ENCODE peak calls at places on chromosomes 11 and 22, in four cellular contexts. B, K, P and Y are unnamed samples.

GRCh38 chr11:114057147-114057546 is 2.4 kb upstream of the ZBTB16 start:
- DNase-seq in B (no peak), K (no peak), P (no peak), Y (no peak)

GRCh38 chr11:94638278-94638901 is 71.2 kb downstream of the PIWIL4 start:
- DNase-seq in B (no peak), K (no peak), P (peak), Y (no peak)

GRCh38 chr11:86696004-86696403 is 23.6 kb upstream of the ME3 start:
- DNase-seq in B (no peak), K (no peak), P (no peak), Y (peak)

GRCh38 chr22:35649636-35650250 is 1.5 kb downstream of the APOL6 start:
- DNase-seq in B (no peak), K (no peak), P (no peak), Y (no peak)

GRCh38 chr11:94017446-94017845 is 3.7 kb upstream of the HEPHL1 start:
- DNase-seq in B (no peak), K (no peak), P (no peak), Y (no peak)

GRCh38 chr22:35330258-35330861 is 30.7 kb downstream of the TOM1 start:
- DNase-seq in B (no peak), K (no peak), P (no peak), Y (no peak)

GRCh38 chr11:74322667-74323066 is 11.2 kb upstream of the P4HA3 start:
- DNase-seq in B (no peak), K (no peak), P (no peak), Y (no peak)

GRCh38 chr11:31783264-31783663 is 27.9 kb downstream of the PAX6 start:
- DNase-seq in B (peak), K (no peak), P (no peak), Y (no peak)

GRCh38 chr22:38415561-38416321 is 39.3 kb downstream of the KCNJ4 start:
- DNase-seq in B (no peak), K (no peak), P (no peak), Y (no peak)

GRCh38 chr11:46917109-46918086 is 952 bp downstream of the LRP4 start:
- DNase-seq in B (no peak), K (no peak), P (no peak), Y (peak)

GRCh38 chr11:57567210-57567511 is 311 bp downstream of the UBE2L6 start:
- DNase-seq in B (no peak), K (no peak), P (no peak), Y (no peak)

GRCh38 chr22:25447067-25447688 is 117.3 kb upstream of the GRK3 start:
- DNase-seq in B (peak), K (no peak), P (no peak), Y (peak)

GRCh38 chr11:35214792-35215193 is 75.8 kb downstream of the CD44 start:
- DNase-seq in B (no peak), K (no peak), P (no peak), Y (no peak)

GRCh38 chr22:32810241-32811133 is 9.0 kb downstream of the TIMP3 start:
- DNase-seq in B (no peak), K (no peak), P (no peak), Y (no peak)

GRCh38 chr11:66677599-66678375 is at the start of gene RBM4B:
- DNase-seq in B (peak), K (peak), P (peak), Y (peak)

GRCh38 chr11:15764948-15765347 is 591.4 kb downstream of the SOX6 start:
- DNase-seq in B (no peak), K (no peak), P (no peak), Y (no peak)

GRCh38 chr22:37259540-37260029 is 15.5 kb upstream of the RAC2 start:
- DNase-seq in B (peak), K (no peak), P (peak), Y (no peak)

GRCh38 chr11:3164540-3165151 is 464 bp downstream of the OSBPL5 start:
- DNase-seq in B (no peak), K (no peak), P (no peak), Y (no peak)

GRCh38 chr11:2267306-2267861 is 3.0 kb downstream of the ASCL2 start:
- DNase-seq in B (peak), K (no peak), P (no peak), Y (no peak)

GRCh38 chr11:17273668-17274321 is 2.7 kb upstream of the NUCB2 start:
- DNase-seq in B (peak), K (no peak), P (peak), Y (no peak)

GRCh38 chr11:116217006-116217405 is 555.8 kb downstream of the BUD13 start:
- DNase-seq in B (peak), K (no peak), P (no peak), Y (peak)

GRCh38 chr11:57330029-57330428 is 5.3 kb upstream of the TNKS1BP1 start:
- DNase-seq in B (no peak), K (no peak), P (no peak), Y (no peak)

GRCh38 chr11:77130763-77131513 is 2.9 kb downstream of the MYO7A start:
- DNase-seq in B (no peak), K (no peak), P (no peak), Y (peak)

GRCh38 chr11:101817536-101817935 is 97.3 kb upstream of the CEP126 start:
- DNase-seq in B (no peak), K (no peak), P (no peak), Y (no peak)

GRCh38 chr11:111422494-111423249 is 43.6 kb upstream of the POU2AF1 start:
- DNase-seq in B (peak), K (no peak), P (peak), Y (peak)

DNA sequence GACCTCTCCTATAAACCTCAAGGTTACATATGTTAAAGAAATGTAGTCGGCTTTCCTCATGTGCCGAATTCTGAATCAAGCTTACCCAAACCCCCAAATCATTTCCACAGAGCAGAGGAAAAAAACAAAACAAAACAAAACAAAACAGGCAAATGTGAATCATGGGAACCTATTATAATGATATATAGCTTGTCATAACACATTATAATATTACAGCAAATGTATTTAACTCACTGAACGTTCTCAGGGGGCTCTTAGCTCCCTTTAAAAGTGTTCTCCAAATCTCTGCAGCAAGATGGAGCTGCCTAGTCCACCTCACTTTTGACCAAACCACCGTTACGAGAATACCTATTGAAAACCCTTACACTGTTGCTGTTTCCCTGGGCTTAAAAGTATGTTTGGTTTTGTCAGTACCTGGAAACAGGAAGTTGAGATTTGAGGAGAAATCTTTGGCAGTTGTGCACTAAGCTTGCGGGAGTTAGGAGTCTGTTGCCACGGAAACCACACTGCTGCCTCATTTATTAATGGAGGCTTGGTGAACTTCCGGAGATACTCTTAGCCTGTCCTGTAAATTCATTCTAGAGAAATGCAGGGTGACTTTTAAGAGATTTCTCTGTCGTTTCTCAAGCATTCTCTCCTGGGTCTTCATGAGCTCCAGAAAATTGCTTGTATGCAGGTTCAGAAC is 167.0 kb upstream of the RASSF10 start:
- DNase-seq in B (peak), K (no peak), P (no peak), Y (no peak)
- TF ChIP-seq CBX5 in B (no peak), K (no peak), P (no peak), Y (no peak)

GRCh38 chr11:72899238-72899637 is 85.0 kb downstream of the ATG16L2 start:
- DNase-seq in B (no peak), K (no peak), P (no peak), Y (no peak)
- TF ChIP-seq CBX5 in B (no peak), K (no peak), P (no peak), Y (no peak)

GRCh38 chr11:127619946-127620345 is 619.4 kb upstream of the KIRREL3 start:
- DNase-seq in B (no peak), K (no peak), P (no peak), Y (no peak)
- TF ChIP-seq CBX5 in B (no peak), K (no peak), P (no peak), Y (no peak)

GRCh38 chr22:23274891-23275694 is 94.8 kb downstream of the BCR start:
- DNase-seq in B (peak), K (no peak), P (no peak), Y (no peak)
- TF ChIP-seq CBX5 in B (no peak), K (no peak), P (no peak), Y (no peak)

DNA sequence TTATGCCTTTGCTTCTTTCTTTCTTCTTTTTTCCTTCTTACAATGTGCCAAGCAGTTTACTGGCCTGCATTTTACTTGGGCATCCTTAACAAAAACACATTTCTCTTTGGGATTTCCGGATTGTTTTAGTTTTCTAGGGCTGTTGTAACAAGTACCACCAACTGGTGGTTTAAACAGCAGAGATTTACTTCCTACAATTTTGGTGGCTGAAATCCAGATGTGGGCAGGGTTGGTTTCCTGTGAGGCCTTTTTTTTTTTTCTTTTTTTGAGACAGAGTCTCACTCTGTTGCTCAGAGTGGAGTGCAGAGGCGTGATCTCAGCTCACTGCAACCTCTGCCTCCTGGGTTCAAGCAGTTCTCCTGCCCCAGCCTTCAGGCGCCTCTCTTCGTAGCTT is 45.8 kb upstream of the OR4B1 start:
- DNase-seq in B (no peak), K (no peak), P (no peak), Y (no peak)
- TF ChIP-seq CBX5 in B (no peak), K (no peak), P (no peak), Y (no peak)

GRCh38 chr11:38710262-38710661 is 2112.2 kb upstream of the RAG2 start:
- DNase-seq in B (peak), K (no peak), P (no peak), Y (no peak)
- TF ChIP-seq CBX5 in B (no peak), K (no peak), P (no peak), Y (no peak)

GRCh38 chr22:34129691-34130486 is 209.6 kb upstream of the LARGE1 start:
- DNase-seq in B (no peak), K (no peak), P (no peak), Y (no peak)
- TF ChIP-seq CBX5 in B (no peak), K (no peak), P (no peak), Y (no peak)

GRCh38 chr11:118001494-118001971 is 15.3 kb downstream of the IL10RA start:
- DNase-seq in B (peak), K (no peak), P (no peak), Y (no peak)

GRCh38 chr11:118003456-118003855 is 17.3 kb downstream of the IL10RA start:
- DNase-seq in B (no peak), K (no peak), P (no peak), Y (no peak)

GRCh38 chr11:118003021-118003423 is 16.8 kb downstream of the IL10RA start:
- DNase-seq in B (peak), K (no peak), P (no peak), Y (no peak)

GRCh38 chr11:118002010-118002540 is 15.9 kb downstream of the IL10RA start:
- DNase-seq in B (peak), K (no peak), P (no peak), Y (no peak)

DNA sequence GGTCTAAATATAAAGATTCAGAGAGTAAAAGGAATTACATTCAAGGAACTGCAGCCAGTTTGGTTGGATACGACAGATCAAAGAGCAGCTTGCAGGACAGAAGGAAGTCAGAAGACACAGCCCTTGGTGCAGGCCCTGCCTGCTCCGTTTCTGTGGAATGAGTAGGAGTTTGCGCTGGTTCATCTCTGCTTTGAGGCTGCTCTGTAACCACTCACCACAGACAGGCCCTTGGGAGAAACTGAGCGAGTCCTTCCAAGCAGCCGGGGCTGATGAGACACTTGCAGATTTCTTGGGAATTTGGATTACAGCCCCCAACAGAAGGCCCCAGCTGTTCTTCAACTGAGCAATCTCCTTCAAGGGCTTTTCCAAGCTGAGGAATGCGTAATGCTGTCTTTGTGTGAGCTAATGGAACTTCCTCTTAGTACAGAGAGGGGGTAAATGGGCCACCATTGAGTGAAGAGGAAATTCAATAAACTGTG is 16.4 kb downstream of the IL10RA start:
- DNase-seq in B (peak), K (no peak), P (no peak), Y (no peak)
- TF ChIP-seq CBX5 in B (no peak), K (no peak), P (no peak), Y (no peak)